ENCODE peak calls at places on chromosomes 2 and 18, in four cellular contexts. One of them, this sample, is unnamed.

GRCh38 chr2:184558713-184559464 is 39.4 kb upstream of the ZNF804A start:
- DNase-seq in IMR-90: no peak
- DNase-seq in fibroblast of pulmonary artery: no peak
- DNase-seq in CD8-positive, alpha-beta memory T cell: no peak
- DNase-seq in this sample: no peak

GRCh38 chr18:35283923-35284794 is 5.9 kb downstream of the ZSCAN30 start:
- DNase-seq in IMR-90: no peak
- DNase-seq in fibroblast of pulmonary artery: no peak
- DNase-seq in CD8-positive, alpha-beta memory T cell: no peak
- DNase-seq in this sample: no peak

GRCh38 chr2:149872638-149873037 is 285.1 kb upstream of the MMADHC start:
- DNase-seq in IMR-90: no peak
- DNase-seq in fibroblast of pulmonary artery: no peak
- DNase-seq in CD8-positive, alpha-beta memory T cell: no peak
- DNase-seq in this sample: no peak

GRCh38 chr2:176098366-176099158 is 1.0 kb upstream of the HOXD12 start:
- DNase-seq in IMR-90: no peak
- DNase-seq in fibroblast of pulmonary artery: no peak
- DNase-seq in CD8-positive, alpha-beta memory T cell: no peak
- DNase-seq in this sample: no peak

GRCh38 chr2:60515751-60516226 is 37.7 kb downstream of the BCL11A start:
- DNase-seq in IMR-90: peak; percentile 94
- DNase-seq in fibroblast of pulmonary artery: peak; percentile 76
- DNase-seq in CD8-positive, alpha-beta memory T cell: no peak
- DNase-seq in this sample: peak; percentile 92

GRCh38 chr18:11909597-11910026 is 1.5 kb upstream of the MPPE1 start:
- DNase-seq in IMR-90: peak; percentile 55
- DNase-seq in fibroblast of pulmonary artery: peak; percentile 31
- DNase-seq in CD8-positive, alpha-beta memory T cell: no peak
- DNase-seq in this sample: no peak

GRCh38 chr2:54658548-54659207 is 64.8 kb upstream of the EML6 start:
- DNase-seq in IMR-90: peak; percentile 67
- DNase-seq in fibroblast of pulmonary artery: peak; percentile 36
- DNase-seq in CD8-positive, alpha-beta memory T cell: no peak
- DNase-seq in this sample: peak; percentile 76

GRCh38 chr2:126793885-126794613 is 104.6 kb upstream of the TEX51 start:
- DNase-seq in IMR-90: no peak
- DNase-seq in fibroblast of pulmonary artery: no peak
- DNase-seq in CD8-positive, alpha-beta memory T cell: no peak
- DNase-seq in this sample: no peak

GRCh38 chr2:28477645-28478044 is 18.2 kb upstream of the PLB1 start:
- DNase-seq in IMR-90: no peak
- DNase-seq in fibroblast of pulmonary artery: no peak
- DNase-seq in CD8-positive, alpha-beta memory T cell: no peak
- DNase-seq in this sample: no peak

GRCh38 chr2:7256377-7256776 is 339.2 kb downstream of the RNF144A start:
- DNase-seq in IMR-90: no peak
- DNase-seq in fibroblast of pulmonary artery: no peak
- DNase-seq in CD8-positive, alpha-beta memory T cell: no peak
- DNase-seq in this sample: no peak

GRCh38 chr2:53445376-53446072 is 322.1 kb upstream of the CHAC2 start:
- DNase-seq in IMR-90: peak; percentile 74
- DNase-seq in fibroblast of pulmonary artery: peak; percentile 23
- DNase-seq in CD8-positive, alpha-beta memory T cell: no peak
- DNase-seq in this sample: no peak

GRCh38 chr2:96412307-96413066 is 76.9 kb downstream of the NCAPH start:
- DNase-seq in IMR-90: no peak
- DNase-seq in fibroblast of pulmonary artery: no peak
- DNase-seq in CD8-positive, alpha-beta memory T cell: no peak
- DNase-seq in this sample: no peak

GRCh38 chr18:48902023-48902855 is 48.5 kb downstream of the SMAD7 start:
- DNase-seq in IMR-90: peak; percentile 91
- DNase-seq in fibroblast of pulmonary artery: peak; percentile 95
- DNase-seq in CD8-positive, alpha-beta memory T cell: no peak
- DNase-seq in this sample: peak; percentile 85

GRCh38 chr2:98716786-98717185 is 14.1 kb downstream of the MGAT4A start:
- DNase-seq in IMR-90: no peak
- DNase-seq in fibroblast of pulmonary artery: no peak
- DNase-seq in CD8-positive, alpha-beta memory T cell: no peak
- DNase-seq in this sample: no peak

GRCh38 chr2:119106301-119106897 is 52.2 kb downstream of the C1QL2 start:
- DNase-seq in IMR-90: peak; percentile 33
- DNase-seq in fibroblast of pulmonary artery: peak; percentile 45
- DNase-seq in CD8-positive, alpha-beta memory T cell: no peak
- DNase-seq in this sample: peak; percentile 1

GRCh38 chr2:232328038-232328435 is 50.5 kb upstream of the ALPP start:
- DNase-seq in IMR-90: no peak
- DNase-seq in fibroblast of pulmonary artery: no peak
- DNase-seq in CD8-positive, alpha-beta memory T cell: no peak
- DNase-seq in this sample: no peak
- H3K4me3 ChIP-seq in IMR-90: no peak overlapping the region
- H3K4me3 ChIP-seq in fibroblast of pulmonary artery: no peak overlapping the region
- H3K4me3 ChIP-seq in CD8-positive, alpha-beta memory T cell: no peak overlapping the region
- H3K4me3 ChIP-seq in this sample: no peak overlapping the region

DNA sequence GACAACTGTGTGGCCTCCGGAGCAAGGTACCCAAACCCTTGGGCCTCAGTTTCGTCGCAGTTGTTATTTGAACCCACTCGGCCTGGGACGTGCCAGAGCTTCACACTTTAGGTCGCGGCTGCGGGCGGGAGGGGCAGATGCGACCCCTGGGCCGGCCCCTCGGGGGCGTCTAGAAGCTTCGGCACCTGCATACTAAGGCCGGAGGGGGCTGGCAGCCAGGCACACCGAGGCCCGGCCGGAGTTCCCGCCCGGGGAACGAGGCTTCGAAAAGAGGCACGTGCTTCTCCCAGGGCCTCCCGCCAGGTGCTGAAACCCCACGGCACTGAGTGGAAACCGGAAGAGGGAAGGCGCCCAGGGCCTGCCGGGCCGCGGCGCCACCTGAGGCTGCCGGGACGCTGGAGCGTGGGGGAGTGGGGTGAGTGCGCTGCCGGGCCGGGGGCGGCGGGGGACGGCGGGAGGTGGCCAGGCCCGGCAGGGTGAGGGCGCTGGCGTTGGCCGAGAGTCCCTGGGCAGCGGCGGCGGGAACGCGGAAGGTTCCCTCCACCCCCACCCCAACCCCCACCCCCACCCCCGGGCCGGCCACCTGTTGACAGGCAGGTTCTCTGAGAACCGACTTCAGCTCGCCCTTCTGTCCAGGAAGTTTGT is 8.9 kb downstream of the OTX1 start:
- DNase-seq in IMR-90: no peak
- DNase-seq in fibroblast of pulmonary artery: no peak
- DNase-seq in CD8-positive, alpha-beta memory T cell: no peak
- DNase-seq in this sample: no peak
- H3K4me3 ChIP-seq in IMR-90: no peak overlapping the region
- H3K4me3 ChIP-seq in fibroblast of pulmonary artery: no peak overlapping the region
- H3K4me3 ChIP-seq in CD8-positive, alpha-beta memory T cell: no peak overlapping the region
- H3K4me3 ChIP-seq in this sample: no peak overlapping the region

DNA sequence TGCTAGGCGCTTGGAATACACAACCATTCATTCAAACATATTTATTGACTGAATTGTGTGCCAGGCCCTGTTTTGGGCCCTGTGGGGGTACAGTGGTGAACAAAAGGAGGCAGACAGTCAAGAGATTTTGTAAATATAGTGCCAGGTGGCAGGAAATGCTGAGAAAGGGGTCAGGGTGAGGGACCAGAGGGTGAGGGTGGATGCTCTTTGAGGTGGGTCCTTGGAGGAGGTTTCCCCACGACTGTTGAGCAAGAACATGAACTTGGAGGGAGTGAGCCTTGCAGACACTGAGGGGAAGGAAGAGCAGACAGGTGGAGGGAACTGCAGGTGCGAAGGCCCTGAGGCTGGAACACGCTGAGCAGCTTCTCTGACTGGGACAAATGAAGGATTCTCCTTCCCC is 40.7 kb downstream of the ODC1 start:
- DNase-seq in IMR-90: no peak
- DNase-seq in fibroblast of pulmonary artery: no peak
- DNase-seq in CD8-positive, alpha-beta memory T cell: no peak
- DNase-seq in this sample: no peak
- H3K4me3 ChIP-seq in IMR-90: no peak overlapping the region
- H3K4me3 ChIP-seq in fibroblast of pulmonary artery: no peak overlapping the region
- H3K4me3 ChIP-seq in CD8-positive, alpha-beta memory T cell: peak overlapping the region; percentile 5
- H3K4me3 ChIP-seq in this sample: no peak overlapping the region

GRCh38 chr18:52620926-52621439 is 281.0 kb downstream of the DCC start:
- DNase-seq in IMR-90: no peak
- DNase-seq in fibroblast of pulmonary artery: no peak
- DNase-seq in CD8-positive, alpha-beta memory T cell: no peak
- DNase-seq in this sample: no peak
- H3K4me3 ChIP-seq in IMR-90: no peak overlapping the region
- H3K4me3 ChIP-seq in fibroblast of pulmonary artery: no peak overlapping the region
- H3K4me3 ChIP-seq in CD8-positive, alpha-beta memory T cell: no peak overlapping the region
- H3K4me3 ChIP-seq in this sample: no peak overlapping the region

GRCh38 chr2:219448776-219449476 is 14.3 kb downstream of the SPEG start:
- DNase-seq in IMR-90: no peak
- DNase-seq in fibroblast of pulmonary artery: no peak
- DNase-seq in CD8-positive, alpha-beta memory T cell: no peak
- DNase-seq in this sample: no peak

GRCh38 chr2:219449609-219450008 is 15.0 kb downstream of the SPEG start:
- DNase-seq in IMR-90: no peak
- DNase-seq in fibroblast of pulmonary artery: no peak
- DNase-seq in CD8-positive, alpha-beta memory T cell: no peak
- DNase-seq in this sample: no peak

GRCh38 chr2:219446689-219447088 is 12.0 kb downstream of the SPEG start:
- DNase-seq in IMR-90: no peak
- DNase-seq in fibroblast of pulmonary artery: no peak
- DNase-seq in CD8-positive, alpha-beta memory T cell: no peak
- DNase-seq in this sample: no peak

GRCh38 chr2:219447242-219448098 is 12.8 kb downstream of the SPEG start:
- DNase-seq in IMR-90: no peak
- DNase-seq in fibroblast of pulmonary artery: no peak
- DNase-seq in CD8-positive, alpha-beta memory T cell: no peak
- DNase-seq in this sample: no peak

DNA sequence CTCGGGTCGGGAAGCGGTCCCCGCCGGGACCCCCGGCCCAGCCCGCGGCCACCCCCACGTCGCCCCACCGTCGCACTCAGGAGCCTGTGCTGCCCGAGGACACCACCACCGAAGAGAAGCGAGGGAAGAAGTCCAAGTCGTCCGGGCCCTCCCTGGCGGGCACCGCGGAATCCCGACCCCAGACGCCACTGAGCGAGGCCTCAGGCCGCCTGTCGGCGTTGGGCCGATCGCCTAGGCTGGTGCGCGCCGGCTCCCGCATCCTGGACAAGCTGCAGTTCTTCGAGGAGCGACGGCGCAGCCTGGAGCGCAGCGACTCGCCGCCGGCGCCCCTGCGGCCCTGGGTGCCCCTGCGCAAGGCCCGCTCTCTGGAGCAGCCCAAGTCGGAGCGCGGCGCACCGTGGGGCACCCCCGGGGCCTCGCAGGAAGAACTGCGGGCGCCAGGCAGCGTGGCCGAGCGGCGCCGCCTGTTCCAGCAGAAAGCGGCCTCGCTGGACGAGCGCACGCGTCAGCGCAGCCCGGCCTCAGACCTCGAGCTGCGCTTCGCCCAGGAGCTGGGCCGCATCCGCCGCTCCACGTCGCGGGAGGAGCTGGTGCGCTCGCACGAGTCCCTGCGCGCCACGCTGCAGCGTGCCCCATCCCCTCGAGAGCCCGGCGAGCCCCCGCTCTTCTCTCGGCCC is 13.6 kb downstream of the SPEG start:
- DNase-seq in IMR-90: no peak
- DNase-seq in fibroblast of pulmonary artery: no peak
- DNase-seq in CD8-positive, alpha-beta memory T cell: no peak
- DNase-seq in this sample: no peak
- H3K4me3 ChIP-seq in IMR-90: no peak overlapping the region
- H3K4me3 ChIP-seq in fibroblast of pulmonary artery: no peak overlapping the region
- H3K4me3 ChIP-seq in CD8-positive, alpha-beta memory T cell: no peak overlapping the region
- H3K4me3 ChIP-seq in this sample: no peak overlapping the region

DNA sequence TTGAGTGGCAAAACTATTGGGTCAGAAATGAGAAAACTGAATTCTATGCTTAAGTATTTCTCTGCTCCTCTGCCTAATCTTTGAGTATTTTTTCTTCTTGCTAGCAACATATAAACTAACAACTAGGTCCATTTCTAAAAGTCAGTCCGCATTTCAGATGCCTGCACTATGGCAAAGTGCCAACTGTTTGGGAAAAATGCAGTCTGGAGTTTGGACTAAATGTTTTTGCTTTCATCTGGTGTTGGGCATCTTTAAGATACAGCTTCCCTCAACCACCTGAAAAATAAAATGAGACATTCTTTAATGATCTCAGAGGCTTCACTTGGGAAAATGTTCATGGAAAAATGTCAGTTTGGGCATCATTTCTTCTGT is 300.3 kb downstream of the XIRP2 start:
- DNase-seq in IMR-90: no peak
- DNase-seq in fibroblast of pulmonary artery: no peak
- DNase-seq in CD8-positive, alpha-beta memory T cell: no peak
- DNase-seq in this sample: no peak
- H3K4me3 ChIP-seq in IMR-90: no peak overlapping the region
- H3K4me3 ChIP-seq in fibroblast of pulmonary artery: no peak overlapping the region
- H3K4me3 ChIP-seq in CD8-positive, alpha-beta memory T cell: no peak overlapping the region
- H3K4me3 ChIP-seq in this sample: no peak overlapping the region

GRCh38 chr2:238228700-238229099 is 11.1 kb downstream of the HES6 start:
- DNase-seq in IMR-90: peak; percentile 25
- DNase-seq in fibroblast of pulmonary artery: peak; percentile 16
- DNase-seq in CD8-positive, alpha-beta memory T cell: no peak
- DNase-seq in this sample: no peak

GRCh38 chr2:238233625-238234024 is 6.2 kb downstream of the HES6 start:
- DNase-seq in IMR-90: no peak
- DNase-seq in fibroblast of pulmonary artery: no peak
- DNase-seq in CD8-positive, alpha-beta memory T cell: no peak
- DNase-seq in this sample: no peak

GRCh38 chr2:238231809-238232208 is 8.0 kb downstream of the HES6 start:
- DNase-seq in IMR-90: no peak
- DNase-seq in fibroblast of pulmonary artery: no peak
- DNase-seq in CD8-positive, alpha-beta memory T cell: no peak
- DNase-seq in this sample: no peak

GRCh38 chr2:238230699-238231098 is 9.1 kb downstream of the HES6 start:
- DNase-seq in IMR-90: no peak
- DNase-seq in fibroblast of pulmonary artery: no peak
- DNase-seq in CD8-positive, alpha-beta memory T cell: no peak
- DNase-seq in this sample: no peak

DNA sequence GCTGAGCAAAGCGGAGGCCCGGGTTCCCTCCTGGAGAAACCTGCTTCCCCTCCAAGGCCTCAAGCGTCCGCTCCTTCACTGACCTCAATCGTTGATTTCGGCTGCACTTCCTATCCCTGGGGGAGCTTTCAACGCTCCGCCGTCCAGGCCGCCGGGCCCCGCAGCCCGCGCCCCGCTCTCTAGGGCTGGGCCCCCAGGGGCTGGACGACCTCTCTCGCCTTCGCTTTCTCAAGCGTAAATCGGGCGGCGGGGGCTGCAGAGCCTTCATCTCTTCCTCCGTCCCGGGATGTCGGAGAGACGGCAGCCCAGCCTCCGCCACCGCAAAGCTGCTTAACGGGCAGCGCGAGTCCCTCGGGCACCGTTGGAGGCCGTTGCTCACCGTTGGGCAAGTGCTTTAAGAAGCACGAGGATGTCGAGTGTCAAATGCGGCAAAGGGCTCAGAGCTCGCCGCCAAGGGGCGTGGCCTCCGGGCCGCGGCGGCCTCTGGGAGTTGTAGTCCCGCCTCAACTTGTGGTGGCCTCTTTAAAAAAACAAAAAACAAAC is 8.5 kb downstream of the HES6 start:
- DNase-seq in IMR-90: peak; percentile 44
- DNase-seq in fibroblast of pulmonary artery: peak; percentile 76
- DNase-seq in CD8-positive, alpha-beta memory T cell: peak; percentile 76
- DNase-seq in this sample: no peak
- H3K4me3 ChIP-seq in IMR-90: peak overlapping the region; percentile 29
- H3K4me3 ChIP-seq in fibroblast of pulmonary artery: peak overlapping the region; percentile 56
- H3K4me3 ChIP-seq in CD8-positive, alpha-beta memory T cell: peak overlapping the region; percentile 52
- H3K4me3 ChIP-seq in this sample: peak overlapping the region; percentile 49

GRCh38 chr2:173355132-173355865 is 627 bp downstream of the CDCA7 start:
- DNase-seq in IMR-90: peak; percentile 60
- DNase-seq in fibroblast of pulmonary artery: peak; percentile 70
- DNase-seq in CD8-positive, alpha-beta memory T cell: no peak
- DNase-seq in this sample: peak; percentile 9
- H3K4me3 ChIP-seq in IMR-90: peak overlapping the region; percentile 58
- H3K4me3 ChIP-seq in fibroblast of pulmonary artery: peak overlapping the region; percentile 76
- H3K4me3 ChIP-seq in CD8-positive, alpha-beta memory T cell: peak overlapping the region; percentile 69
- H3K4me3 ChIP-seq in this sample: peak overlapping the region; percentile 74

This sample was measured in skeletal muscle cell.